ENCODE peak calls at places on chromosomes 1 and 21, in four cellular contexts. K, J, C and H are unnamed samples.

GRCh38 chr1:204408074-204408507 is 3.5 kb downstream of the PPP1R15B start:
- DNase-seq in K (no peak), J (no peak), C (no peak), H (no peak)

GRCh38 chr1:232599178-232600041 is 30.5 kb downstream of the SIPA1L2 start:
- DNase-seq in K (no peak), J (no peak), C (no peak), H (no peak)

GRCh38 chr1:155080250-155081228 is 1.9 kb downstream of the EFNA3 start:
- DNase-seq in K (peak), J (peak), C (no peak), H (peak)

GRCh38 chr1:1678581-1679380 is 13.8 kb downstream of the SLC35E2B start:
- DNase-seq in K (no peak), J (peak), C (peak), H (peak)

GRCh38 chr21:42850866-42851391 is 28.4 kb downstream of the WDR4 start:
- DNase-seq in K (peak), J (peak), C (no peak), H (peak)

GRCh38 chr21:42845296-42845965 is 33.9 kb downstream of the WDR4 start:
- DNase-seq in K (no peak), J (no peak), C (no peak), H (peak)

GRCh38 chr21:36825683-36826082 is 126.8 kb downstream of the SIM2 start:
- DNase-seq in K (no peak), J (peak), C (no peak), H (no peak)

GRCh38 chr1:8767006-8767405 is 50.4 kb downstream of the RERE start:
- DNase-seq in K (no peak), J (no peak), C (no peak), H (no peak)

GRCh38 chr1:91924146-91924545 is 25.1 kb upstream of the BRDT start:
- DNase-seq in K (no peak), J (no peak), C (no peak), H (no peak)

GRCh38 chr21:42674351-42674940 is 21.0 kb downstream of the PDE9A start:
- DNase-seq in K (peak), J (peak), C (no peak), H (peak)

GRCh38 chr1:36279789-36280296 is 26.3 kb upstream of the SH3D21 start:
- DNase-seq in K (no peak), J (no peak), C (no peak), H (no peak)

GRCh38 chr1:36284517-36284916 is 21.7 kb upstream of the SH3D21 start:
- DNase-seq in K (no peak), J (no peak), C (no peak), H (no peak)

GRCh38 chr1:36284061-36284460 is 22.1 kb upstream of the SH3D21 start:
- DNase-seq in K (no peak), J (no peak), C (no peak), H (no peak)

GRCh38 chr1:36276688-36277087 is 29.5 kb upstream of the SH3D21 start:
- DNase-seq in K (no peak), J (no peak), C (no peak), H (no peak)

DNA sequence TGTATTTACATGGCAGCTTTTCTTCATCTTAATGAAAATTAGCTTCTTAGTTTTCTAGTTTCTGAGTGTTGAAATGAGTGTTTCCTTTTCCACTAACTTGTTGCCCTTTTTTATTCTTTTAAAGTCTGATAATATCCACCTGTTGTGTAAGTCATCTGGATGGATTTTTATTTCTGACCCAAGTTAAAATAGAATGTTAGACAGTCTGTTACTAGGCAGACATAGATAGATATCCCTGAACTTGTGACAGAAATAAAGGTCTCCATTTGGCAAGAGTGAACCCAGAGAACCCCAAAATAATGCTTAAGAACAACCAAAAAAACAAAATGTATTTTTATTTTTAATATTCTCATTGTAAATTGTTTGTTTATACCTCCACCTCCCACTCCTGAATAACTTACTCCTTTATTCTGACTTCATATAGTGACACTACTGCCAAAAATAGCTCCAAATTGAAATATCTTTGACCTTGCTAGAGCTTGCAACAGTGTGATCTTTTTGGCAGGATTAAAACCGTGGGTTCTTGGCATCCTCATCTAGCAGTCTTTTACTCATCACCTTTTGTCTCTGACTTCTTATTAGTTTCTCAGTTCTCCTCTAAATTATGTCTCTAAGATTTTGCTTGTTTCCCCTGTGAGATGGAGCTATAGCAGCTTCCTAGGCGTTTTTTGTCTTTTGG is 26.9 kb upstream of the SH3D21 start:
- DNase-seq in K (no peak), J (no peak), C (no peak), H (no peak)
- TF ChIP-seq ELF4 in K (no peak), J (no peak), C (no peak), H (no peak)

DNA sequence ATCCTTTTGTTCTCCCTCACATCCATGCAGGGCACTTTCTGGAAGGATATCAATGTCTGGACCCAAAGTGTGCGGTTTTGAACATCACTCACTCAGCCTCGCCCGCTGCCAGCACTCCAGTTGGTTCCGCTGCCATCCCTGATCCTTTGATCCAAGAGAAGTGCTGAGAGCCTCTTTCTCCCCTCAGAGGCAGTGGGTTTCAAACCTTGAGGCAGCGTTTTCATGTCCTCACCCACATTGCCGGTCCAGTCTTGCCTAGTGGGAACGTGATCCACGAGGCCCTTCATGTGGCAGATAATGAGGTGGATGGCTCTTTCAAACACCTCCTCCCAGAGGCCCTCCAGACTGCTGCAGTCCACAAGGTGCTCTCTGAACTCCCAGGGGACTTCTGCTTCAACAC is 122.2 kb downstream of the ACTL8 start:
- DNase-seq in K (no peak), J (no peak), C (no peak), H (no peak)
- TF ChIP-seq ELF4 in K (no peak), J (no peak), C (no peak), H (no peak)

GRCh38 chr1:27936370-27936769 is 1.6 kb downstream of the SMPDL3B start:
- DNase-seq in K (no peak), J (no peak), C (no peak), H (no peak)

GRCh38 chr1:27937524-27937836 is 2.7 kb downstream of the SMPDL3B start:
- DNase-seq in K (no peak), J (no peak), C (no peak), H (no peak)

GRCh38 chr1:27935721-27936120 is 921 bp downstream of the SMPDL3B start:
- DNase-seq in K (no peak), J (peak), C (no peak), H (no peak)

GRCh38 chr1:27938488-27938887 is 3.7 kb downstream of the SMPDL3B start:
- DNase-seq in K (no peak), J (no peak), C (no peak), H (no peak)

DNA sequence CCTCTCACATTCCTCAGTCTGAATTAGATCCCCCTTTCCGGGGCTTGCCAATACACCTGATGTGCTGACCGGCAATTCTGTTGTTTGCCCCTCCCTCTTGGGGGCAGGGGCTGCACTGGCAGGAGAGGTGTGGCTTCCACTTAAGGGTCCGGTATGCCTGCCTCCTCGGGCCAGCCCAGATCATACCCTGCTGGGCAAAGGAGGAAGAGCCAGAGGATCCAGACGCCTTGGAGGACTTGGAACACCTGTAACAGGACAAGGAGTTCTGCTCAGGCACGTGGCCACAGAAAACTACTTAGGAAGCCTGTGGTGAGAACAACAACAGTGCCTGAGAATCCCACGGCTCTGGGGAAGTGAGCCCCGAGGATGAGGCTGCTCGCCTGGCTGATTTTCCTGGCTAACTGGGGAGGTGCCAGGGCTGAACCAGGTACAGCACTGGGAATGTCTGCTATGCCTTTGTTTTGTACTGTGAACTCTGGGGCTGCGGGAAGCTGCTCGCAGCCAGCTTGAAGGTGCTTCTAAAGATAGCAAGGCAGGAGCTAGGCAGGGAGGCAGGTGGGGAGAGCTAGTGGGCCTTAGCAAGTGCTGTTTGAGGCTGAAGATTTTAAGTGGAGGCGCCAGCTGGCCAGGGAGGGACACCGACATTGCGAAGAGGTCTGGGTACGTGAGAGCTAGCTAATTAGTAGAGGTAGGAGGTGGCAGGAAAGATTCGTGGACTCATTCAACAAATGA is at the start of gene SMPDL3B:
- DNase-seq in K (peak), J (peak), C (no peak), H (peak)
- TF ChIP-seq ELF4 in K (no peak), J (no peak), C (no peak), H (no peak)

GRCh38 chr1:51270751-51271150 is 34.7 kb downstream of the RNF11 start:
- DNase-seq in K (no peak), J (no peak), C (no peak), H (no peak)

GRCh38 chr1:51276286-51276685 is 40.2 kb downstream of the RNF11 start:
- DNase-seq in K (no peak), J (no peak), C (no peak), H (no peak)

GRCh38 chr1:51272916-51273315 is 36.8 kb downstream of the RNF11 start:
- DNase-seq in K (no peak), J (no peak), C (no peak), H (no peak)

GRCh38 chr1:51280321-51281096 is 44.4 kb downstream of the RNF11 start:
- DNase-seq in K (no peak), J (no peak), C (no peak), H (no peak)

DNA sequence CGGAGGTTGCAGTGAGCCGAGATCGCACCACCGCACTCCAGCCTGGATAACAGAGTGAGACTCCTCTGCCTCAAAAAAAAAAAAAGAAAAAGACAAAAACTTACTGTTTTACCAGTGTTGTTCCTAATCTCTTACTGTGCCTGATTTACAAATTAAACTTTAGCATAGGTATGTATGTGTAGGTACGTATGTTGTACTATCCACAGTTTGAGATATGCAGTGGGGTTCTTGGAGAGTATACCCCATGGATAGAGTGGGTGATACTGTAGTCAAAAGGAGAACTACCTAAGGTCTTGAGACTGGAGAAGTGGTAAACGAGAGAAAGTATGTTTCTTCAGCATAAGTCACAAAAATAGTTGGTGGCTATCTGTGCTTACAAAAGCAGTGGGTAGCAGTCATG is 38.6 kb downstream of the RNF11 start:
- DNase-seq in K (no peak), J (no peak), C (no peak), H (no peak)
- TF ChIP-seq ELF4 in K (no peak), J (no peak), C (no peak), H (no peak)

GRCh38 chr1:109204484-109204883 is 9.2 kb upstream of the SARS1 start:
- DNase-seq in K (no peak), J (no peak), C (no peak), H (no peak)

GRCh38 chr1:109198043-109198695 is 15.5 kb upstream of the SARS1 start:
- DNase-seq in K (no peak), J (peak), C (no peak), H (no peak)

GRCh38 chr1:109199710-109200109 is 14.0 kb upstream of the SARS1 start:
- DNase-seq in K (no peak), J (no peak), C (no peak), H (no peak)

GRCh38 chr1:109198745-109199144 is 15.0 kb upstream of the SARS1 start:
- DNase-seq in K (no peak), J (peak), C (no peak), H (no peak)

DNA sequence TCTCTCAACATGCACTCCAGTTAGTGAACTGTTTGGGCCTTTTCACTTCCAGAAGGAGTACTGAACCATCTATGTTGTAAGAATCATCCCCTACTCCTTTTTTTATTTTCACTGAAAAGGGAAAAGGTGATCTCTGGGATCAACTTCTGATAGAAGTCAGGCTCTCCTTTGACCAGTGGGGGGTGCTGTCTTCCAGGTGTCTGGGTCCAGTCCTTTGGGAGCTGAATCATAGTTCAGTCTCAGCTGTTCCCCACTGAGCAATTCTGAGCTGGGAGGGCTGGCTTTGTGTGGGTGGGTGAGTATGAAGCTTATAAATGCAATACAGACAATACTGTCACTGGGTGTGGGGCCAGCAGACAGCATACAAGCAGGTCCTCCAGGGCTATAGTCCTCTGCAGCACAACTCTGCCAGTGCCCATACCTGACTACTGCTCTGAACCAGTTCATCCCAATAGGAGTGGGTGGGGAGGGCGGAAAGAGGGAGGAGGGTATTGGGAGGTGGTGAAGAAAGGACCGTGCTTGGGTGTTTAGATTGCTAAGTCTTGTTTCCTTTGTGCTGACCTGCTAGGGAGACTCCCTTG is 12.5 kb upstream of the SARS1 start:
- DNase-seq in K (peak), J (peak), C (peak), H (peak)
- TF ChIP-seq ELF4 in K (no peak), J (no peak), C (no peak), H (no peak)

GRCh38 chr21:16195476-16195875 is 465.7 kb downstream of the USP25 start:
- DNase-seq in K (no peak), J (no peak), C (no peak), H (no peak)

GRCh38 chr21:16193758-16194606 is 464.2 kb downstream of the USP25 start:
- DNase-seq in K (peak), J (no peak), C (no peak), H (peak)

GRCh38 chr21:16195896-16196443 is 466.2 kb downstream of the USP25 start:
- DNase-seq in K (no peak), J (no peak), C (no peak), H (no peak)

GRCh38 chr21:16196521-16197208 is 466.9 kb downstream of the USP25 start:
- DNase-seq in K (no peak), J (no peak), C (no peak), H (no peak)

GRCh38 chr21:16194851-16195251 is 465.1 kb downstream of the USP25 start:
- DNase-seq in K (no peak), J (no peak), C (peak), H (no peak)
- TF ChIP-seq ELF4 in K (no peak), J (no peak), C (no peak), H (no peak)